ENCODE peak calls at places on chromosomes 13 and 19, in ten cellular contexts. E is body of pancreas, C is IMR-90, P is transverse colon, J is adrenal gland, G is breast epithelium, S is thyroid gland, Q is gastrocnemius medialis, L is A549, V is sigmoid colon. O is an unnamed sample. For H3K4me1, the result is how much of the 10 kb centered on the place peaks cover.

GRCh38 chr13:47594833-47595232 is 406.2 kb downstream of the SUCLA2 start:
- DNase-seq in E (no peak), C (peak), P (no peak), J (no peak), G (no peak), S (no peak), Q (no peak), L (no peak), V (no peak), O (no peak)

GRCh38 chr19:55113570-55114039 is 3.8 kb downstream of the PPP1R12C start:
- DNase-seq in E (peak), C (peak), P (peak), J (peak), G (peak), S (peak), Q (peak), L (peak), V (peak), O (peak)

GRCh38 chr13:45500492-45501174 is 35.9 kb downstream of the COG3 start:
- DNase-seq in E (no peak), C (peak), P (no peak), J (no peak), G (no peak), S (no peak), Q (no peak), L (no peak), V (no peak), O (no peak)

GRCh38 chr19:13441810-13442512 is 64.3 kb downstream of the CACNA1A start:
- DNase-seq in E (peak), C (peak), P (peak), J (peak), G (peak), S (peak), Q (no peak), L (no peak), V (no peak), O (no peak)

GRCh38 chr19:14114854-14115253 is 2.7 kb downstream of the PRKACA start:
- DNase-seq in E (peak), C (no peak), P (peak), J (peak), G (no peak), S (peak), Q (no peak), L (peak), V (peak), O (peak)

GRCh38 chr19:42420055-42420544 is 7.1 kb downstream of the LIPE start:
- DNase-seq in E (peak), C (peak), P (peak), J (peak), G (no peak), S (no peak), Q (no peak), L (peak), V (peak), O (peak)

GRCh38 chr19:30214651-30215051 is 157.5 kb upstream of the ZNF536 start:
- DNase-seq in E (no peak), C (no peak), P (no peak), J (no peak), G (no peak), S (no peak), Q (no peak), L (no peak), V (no peak), O (no peak)

GRCh38 chr13:78323848-78324247 is 279.5 kb downstream of the POU4F1 start:
- DNase-seq in E (no peak), C (no peak), P (no peak), J (no peak), G (no peak), S (no peak), Q (no peak), L (no peak), V (no peak), O (no peak)

GRCh38 chr19:43739836-43740235 is 14.9 kb downstream of the SMG9 start:
- DNase-seq in E (no peak), C (no peak), P (peak), J (no peak), G (peak), S (no peak), Q (no peak), L (no peak), V (no peak), O (peak)

DNA sequence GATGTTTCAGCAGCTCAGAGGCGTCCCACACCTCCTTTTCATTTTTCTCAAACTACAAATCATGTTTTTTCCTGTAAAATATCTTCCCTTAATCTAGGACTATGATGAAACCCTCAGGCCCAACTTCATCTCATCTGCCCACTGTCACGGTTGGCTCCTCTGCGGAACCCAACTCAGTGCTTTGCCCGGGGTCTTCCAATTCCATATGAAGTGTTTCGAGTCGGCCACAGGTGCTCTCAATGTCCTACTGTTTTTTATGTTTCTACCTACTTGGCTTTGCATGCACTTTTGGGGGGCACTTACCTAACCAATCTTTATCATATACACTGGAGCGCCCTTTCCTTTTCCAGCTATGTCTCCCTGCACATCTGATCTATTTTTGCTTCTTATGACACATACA is 28.1 kb downstream of the COL4A1 start:
- DNase-seq in E (no peak), C (no peak), P (no peak), J (no peak), G (no peak), S (no peak), Q (no peak), L (no peak), V (peak), O (no peak)
- H3K4me1 ChIP-seq in E (under half), C (under half), P (under half), J (under half), G (under half), S (under half), Q (under half), L (under half), V (half or more), O (half or more)

GRCh38 chr13:110436276-110436675 is 125.2 kb downstream of the RAB20 start:
- DNase-seq in E (no peak), C (peak), P (no peak), J (no peak), G (no peak), S (no peak), Q (no peak), L (no peak), V (no peak), O (no peak)
- TF ChIP-seq POLR2A in E (no peak), C (no peak), P (no peak), J (no peak), G (no peak), S (no peak), Q (no peak), L (no peak), V (no peak), O (no peak)

DNA sequence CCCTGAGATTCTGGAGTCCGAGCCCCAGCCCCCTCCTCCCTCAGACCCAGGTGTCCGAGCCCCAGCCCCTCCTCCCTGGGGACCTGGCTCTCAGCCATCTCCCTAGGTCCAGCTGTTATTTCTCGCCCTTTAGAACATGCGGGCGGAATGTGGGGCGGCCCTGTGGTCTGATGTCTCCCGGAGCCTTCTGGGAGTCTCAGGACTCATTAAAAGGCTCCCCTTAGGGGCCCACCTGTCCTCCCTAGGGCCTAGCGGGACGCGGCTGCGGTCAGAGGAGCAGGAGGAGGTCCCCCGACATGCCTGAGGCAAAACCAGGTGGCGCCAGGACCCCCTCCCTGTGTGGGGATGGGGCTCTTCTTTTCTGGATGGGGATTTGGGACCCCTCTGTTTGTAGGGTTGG is at the start of gene MYBPC2:
- DNase-seq in E (peak), C (no peak), P (peak), J (no peak), G (no peak), S (peak), Q (no peak), L (no peak), V (no peak), O (peak)
- H3K4me1 ChIP-seq in E (under half), C (under half), P (under half), J (under half), G (under half), S (under half), Q (under half), L (under half), V (under half), O (under half)

GRCh38 chr19:15463865-15464371 is 426 bp downstream of the RASAL3 start:
- DNase-seq in E (no peak), C (no peak), P (peak), J (no peak), G (no peak), S (no peak), Q (no peak), L (no peak), V (no peak), O (peak)
- TF ChIP-seq POLR2A in E (no peak), C (no peak), P (peak), J (no peak), G (no peak), S (no peak), Q (no peak), L (no peak), V (no peak), O (no peak)

DNA sequence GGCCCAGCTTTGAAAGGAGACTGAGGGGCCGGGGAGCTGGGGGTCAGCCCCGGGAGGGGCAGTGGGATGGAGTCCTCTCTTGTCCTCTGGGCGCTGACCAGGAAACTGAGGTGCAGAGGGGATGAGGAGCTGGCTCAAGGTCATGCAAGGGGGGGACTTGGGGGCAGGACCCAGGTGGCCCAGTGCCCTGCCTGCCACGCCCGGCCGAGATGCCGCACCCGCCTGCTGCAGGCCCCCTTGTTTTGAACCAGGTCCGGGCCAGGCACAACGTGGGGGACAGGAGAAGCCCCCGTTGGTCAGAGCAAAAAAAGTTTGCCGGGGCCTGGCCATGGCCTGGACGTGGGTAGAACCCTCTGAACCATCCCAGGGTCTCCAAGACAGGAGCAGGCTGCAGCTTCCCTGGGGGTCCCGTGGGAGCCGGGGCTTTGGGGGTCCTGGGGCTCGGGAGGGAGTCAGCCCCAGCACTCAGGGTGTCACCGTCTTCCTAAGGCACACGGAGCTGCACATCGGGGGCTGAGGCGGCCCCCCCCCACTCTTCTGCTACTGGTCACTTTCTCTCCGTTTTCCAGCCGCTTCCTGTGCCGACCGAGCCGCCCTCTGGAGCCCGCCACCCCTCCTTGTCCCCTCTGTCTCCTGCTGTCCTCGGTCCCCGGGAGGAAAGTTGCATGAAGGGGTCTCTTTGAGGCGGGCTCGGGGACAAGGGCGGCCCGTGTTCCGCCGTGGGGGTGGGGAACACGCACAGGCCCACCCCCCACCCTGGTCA is 1.4 kb downstream of the EFNA2 start:
- DNase-seq in E (no peak), C (no peak), P (no peak), J (no peak), G (no peak), S (no peak), Q (no peak), L (no peak), V (no peak), O (no peak)
- H3K4me1 ChIP-seq in E (under half), C (under half), P (half or more), J (under half), G (under half), S (under half), Q (under half), L (under half), V (under half), O (under half)

DNA sequence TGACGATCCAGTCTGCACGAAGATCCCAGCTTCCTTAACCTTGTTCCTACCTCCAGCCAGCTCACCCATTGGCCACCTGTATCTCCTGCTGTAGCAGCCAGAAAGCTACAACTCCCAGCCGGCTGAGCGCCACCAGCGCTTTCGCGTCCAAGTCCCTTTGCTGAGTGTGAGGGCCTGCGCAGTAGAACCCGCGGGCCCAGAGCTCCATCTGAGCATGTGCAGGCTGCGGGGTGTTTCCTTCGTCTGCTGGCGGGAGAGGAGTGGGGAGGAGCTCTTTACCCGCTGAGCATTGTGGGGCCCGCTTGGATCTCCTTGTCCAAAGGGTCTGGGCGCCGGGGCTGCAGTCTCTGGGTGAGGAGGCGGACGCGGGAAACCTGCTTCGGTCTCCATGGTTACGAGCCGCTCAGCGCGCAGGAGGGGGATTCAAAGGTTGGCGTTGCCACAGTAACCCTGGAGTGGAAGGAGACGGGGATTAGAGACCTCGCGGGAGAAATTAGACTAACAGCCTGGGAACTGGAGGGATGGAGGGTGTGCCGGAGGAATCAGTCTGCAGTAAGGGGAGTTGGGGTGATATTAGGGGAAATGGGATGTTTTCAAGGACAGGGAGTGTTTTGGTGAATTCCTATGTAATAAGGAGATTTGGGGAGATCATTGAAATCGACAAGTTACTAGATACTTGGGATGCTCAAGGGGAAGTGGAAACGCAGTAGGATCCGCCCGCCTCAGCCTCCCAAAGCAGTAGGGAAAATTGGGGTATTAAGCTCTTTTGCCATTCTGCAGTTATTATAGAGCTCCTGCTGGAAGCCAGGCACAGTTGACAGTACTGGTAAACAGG is 33.5 kb downstream of the ZSWIM9 start:
- DNase-seq in E (peak), C (peak), P (peak), J (peak), G (peak), S (peak), Q (peak), L (peak), V (peak), O (peak)
- TF ChIP-seq POLR2A in E (peak), C (peak), P (no peak), J (no peak), G (no peak), S (peak), Q (peak), L (peak), V (no peak), O (no peak)

O was measured in stomach.